ENCODE peak calls at places on chromosomes 2 and 18, in four cellular contexts. E is pancreas, W is fibroblast of lung, M is mesenchymal stem cell. Q is an unnamed sample.

GRCh38 chr2:230583593-230583992 is 129.0 kb upstream of the CAB39 start:
- DNase-seq in M (no peak), E (no peak), W (no peak), Q (no peak)

GRCh38 chr2:26144031-26144430 is 28.9 kb upstream of the GAREM2 start:
- DNase-seq in W (no peak), M (no peak), E (peak; percentile 17), Q (no peak)

GRCh38 chr2:172208881-172209325 is 106.2 kb upstream of the DLX2 start:
- DNase-seq in M (peak; percentile 59), E (no peak), W (peak; percentile 45), Q (no peak)

GRCh38 chr2:20481798-20482405 is 35.0 kb downstream of the RHOB start:
- DNase-seq in M (no peak), E (no peak), W (no peak), Q (no peak)

GRCh38 chr2:200705305-200705985 is 106.3 kb upstream of the BZW1 start:
- DNase-seq in W (peak; percentile 12), E (no peak), M (peak; percentile 45), Q (no peak)

GRCh38 chr18:37588289-37588688 is 22.7 kb upstream of the CELF4 start:
- DNase-seq in M (no peak), E (no peak), W (no peak), Q (no peak)

GRCh38 chr18:36442717-36443116 is 145.2 kb downstream of the FHOD3 start:
- DNase-seq in E (no peak), M (no peak), W (no peak), Q (no peak)

GRCh38 chr2:51919395-51919794 is 887.5 kb upstream of the NRXN1 start:
- DNase-seq in W (peak; percentile 52), M (no peak), E (no peak), Q (no peak)

GRCh38 chr2:137185378-137186078 is 420.2 kb downstream of the THSD7B start:
- DNase-seq in W (peak; percentile 61), M (no peak), E (no peak), Q (no peak)

GRCh38 chr2:145304501-145304900 is 784.6 kb upstream of the ZEB2 start:
- DNase-seq in E (no peak), M (no peak), W (no peak), Q (no peak)

GRCh38 chr2:241271641-241272297 is 43.7 kb downstream of the HDLBP start:
- DNase-seq in E (peak; percentile 89), W (peak; percentile 82), M (peak; percentile 84), Q (peak; percentile 29)

GRCh38 chr2:26772064-26773001 is 8.2 kb downstream of the SLC35F6 start:
- DNase-seq in E (peak; percentile 94), W (peak; percentile 24), M (peak; percentile 68), Q (no peak)

GRCh38 chr2:158580760-158581159 is 124.0 kb downstream of the PKP4 start:
- DNase-seq in W (no peak), M (no peak), E (no peak), Q (no peak)

GRCh38 chr18:59697236-59697932 is at the start of gene CCBE1:
- DNase-seq in M (peak; percentile 64), E (peak; percentile 31), W (peak; percentile 71), Q (no peak)

GRCh38 chr18:8854550-8854949 is 149.2 kb downstream of the MTCL1 start:
- DNase-seq in M (peak; percentile 48), E (no peak), W (no peak), Q (no peak)

GRCh38 chr2:17851731-17852585 is 26.5 kb upstream of the KCNS3 start:
- DNase-seq in M (peak; percentile 67), E (peak; percentile 17), W (peak; percentile 59), Q (no peak)

GRCh38 chr2:152513029-152513428 is 178.1 kb downstream of the FMNL2 start:
- DNase-seq in M (no peak), W (no peak), E (no peak), Q (no peak)

GRCh38 chr2:201460532-201460931 is 9.0 kb downstream of the STRADB start:
- DNase-seq in M (no peak), E (no peak), W (no peak), Q (no peak)

GRCh38 chr2:8537572-8538155 is 144.2 kb upstream of the ID2 start:
- DNase-seq in E (peak; percentile 9), M (no peak), W (no peak), Q (no peak)

GRCh38 chr2:176109955-176110345 is 2.9 kb downstream of the HOXD11 start:
- DNase-seq in W (no peak), M (no peak), E (no peak), Q (no peak)

GRCh38 chr2:21453728-21454127 is 330.0 kb downstream of the TDRD15 start:
- DNase-seq in W (no peak), M (peak; percentile 60), E (no peak), Q (no peak)

GRCh38 chr18:56402872-56403516 is 235.4 kb downstream of the TXNL1 start:
- DNase-seq in W (peak; percentile 91), M (peak; percentile 41), E (no peak), Q (no peak)

GRCh38 chr18:21257383-21257782 is 15.4 kb downstream of the GREB1L start:
- DNase-seq in W (peak; percentile 83), M (no peak), E (no peak), Q (no peak)

GRCh38 chr2:28413896-28414290 is 21.2 kb downstream of the FOSL2 start:
- DNase-seq in W (no peak), M (no peak), E (no peak), Q (no peak)

GRCh38 chr2:119225084-119225864 is 1.6 kb downstream of the STEAP3 start:
- DNase-seq in E (peak; percentile 68), M (no peak), W (no peak), Q (no peak)

GRCh38 chr2:162297925-162298552 is 20.4 kb downstream of the IFIH1 start:
- DNase-seq in E (peak; percentile 53), W (peak; percentile 60), M (peak; percentile 81), Q (peak; percentile 40)

GRCh38 chr2:2238726-2239269 is 92.3 kb downstream of the MYT1L start:
- DNase-seq in W (no peak), E (no peak), M (no peak), Q (no peak)

GRCh38 chr18:51621103-51621969 is 423.9 kb upstream of the MEX3C start:
- DNase-seq in M (peak; percentile 18), W (peak; percentile 39), E (peak; percentile 38), Q (no peak)

GRCh38 chr2:227222292-227222691 is 57.9 kb downstream of the COL4A3 start:
- DNase-seq in M (no peak), W (no peak), E (no peak), Q (no peak)

GRCh38 chr2:31347788-31348187 is 66.8 kb downstream of the XDH start:
- DNase-seq in E (no peak), M (no peak), W (peak; percentile 74), Q (no peak)

GRCh38 chr2:79131687-79132086 is 11.4 kb downstream of the REG1A start:
- DNase-seq in W (no peak), M (no peak), E (no peak), Q (no peak)

GRCh38 chr2:11904029-11904428 is 157.6 kb downstream of the LPIN1 start:
- DNase-seq in W (no peak), M (no peak), E (no peak), Q (no peak)

GRCh38 chr2:156779416-156780117 is 343.4 kb downstream of the GPD2 start:
- DNase-seq in E (no peak), M (no peak), W (no peak), Q (no peak)

DNA sequence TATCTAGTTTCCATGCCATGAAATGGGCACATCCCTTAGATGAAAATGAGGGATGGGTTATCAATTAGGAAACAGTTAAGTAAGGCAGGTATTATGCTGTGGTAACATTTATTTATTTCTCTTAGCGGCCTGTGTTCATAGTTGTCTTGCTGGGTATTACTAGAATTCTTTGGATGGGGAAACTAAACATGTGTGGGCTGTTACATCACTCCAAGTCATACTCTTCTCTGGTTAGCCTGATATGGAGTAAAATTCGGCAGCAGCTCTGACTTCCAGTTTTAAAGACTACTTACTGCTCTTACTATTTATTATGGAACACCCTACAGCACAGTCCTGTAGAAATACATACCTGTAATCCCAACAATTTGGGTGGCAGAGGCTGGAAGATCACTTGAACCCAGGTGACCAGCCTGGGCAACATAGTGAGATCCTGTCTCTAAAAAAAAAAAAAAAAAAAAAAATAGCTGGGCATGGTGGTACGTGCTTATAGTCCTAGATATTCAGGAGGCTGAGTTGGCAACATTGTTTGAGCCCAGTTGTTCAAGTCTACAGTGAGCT is 33.1 kb upstream of the RASGRP3 start:
- DNase-seq in M (peak; percentile 33), E (no peak), W (peak; percentile 59), Q (no peak)
- H3K27ac ChIP-seq in M (no peak overlapping the region), E (no peak overlapping the region), W (no peak overlapping the region), Q (no peak overlapping the region)

DNA sequence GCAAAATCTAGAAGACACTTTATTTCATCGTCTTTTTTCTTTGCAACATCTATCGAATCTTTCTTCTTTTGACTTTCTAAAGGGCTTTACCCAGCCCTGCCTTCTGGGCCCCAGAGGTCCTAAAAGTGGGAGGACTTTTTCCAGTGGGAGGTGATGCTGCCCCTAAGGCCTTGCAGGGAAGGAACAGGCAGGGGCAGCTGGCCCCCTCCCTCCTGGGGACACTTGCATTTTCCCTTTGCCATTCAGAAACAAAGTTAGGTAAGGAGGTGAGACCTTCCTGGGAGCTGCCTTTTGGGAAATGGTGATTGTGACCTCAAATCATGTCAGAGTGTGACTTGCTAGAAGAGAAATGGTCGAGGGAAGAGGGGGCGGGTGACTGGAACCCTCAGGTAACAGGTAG is 132.7 kb downstream of the GLI2 start:
- DNase-seq in M (no peak), W (no peak), E (no peak), Q (no peak)
- H3K9me3 ChIP-seq in M (no peaks in the 10 kb centered on the region), W (no peaks in the 10 kb centered on the region), E (no peaks in the 10 kb centered on the region), Q (no peaks in the 10 kb centered on the region)

GRCh38 chr2:234287650-234288049 is 209.2 kb downstream of the ARL4C start:
- DNase-seq in W (no peak), E (no peak), M (no peak), Q (no peak)

GRCh38 chr2:234289789-234290188 is 207.1 kb downstream of the ARL4C start:
- DNase-seq in E (no peak), M (peak; percentile 88), W (peak; percentile 86), Q (no peak)

GRCh38 chr2:234286118-234286598 is 210.7 kb downstream of the ARL4C start:
- DNase-seq in W (peak; percentile 92), E (no peak), M (no peak), Q (no peak)

GRCh38 chr2:234288974-234289455 is 207.9 kb downstream of the ARL4C start:
- DNase-seq in M (peak; percentile 54), E (peak; percentile 40), W (peak; percentile 44), Q (peak; percentile 73)

GRCh38 chr2:234286956-234287355 is 209.9 kb downstream of the ARL4C start:
- DNase-seq in W (peak; percentile 75), M (no peak), E (no peak), Q (no peak)
- H3K27ac ChIP-seq in W (no peak overlapping the region), M (peak overlapping the region; percentile 96), E (no peak overlapping the region), Q (no peak overlapping the region)

DNA sequence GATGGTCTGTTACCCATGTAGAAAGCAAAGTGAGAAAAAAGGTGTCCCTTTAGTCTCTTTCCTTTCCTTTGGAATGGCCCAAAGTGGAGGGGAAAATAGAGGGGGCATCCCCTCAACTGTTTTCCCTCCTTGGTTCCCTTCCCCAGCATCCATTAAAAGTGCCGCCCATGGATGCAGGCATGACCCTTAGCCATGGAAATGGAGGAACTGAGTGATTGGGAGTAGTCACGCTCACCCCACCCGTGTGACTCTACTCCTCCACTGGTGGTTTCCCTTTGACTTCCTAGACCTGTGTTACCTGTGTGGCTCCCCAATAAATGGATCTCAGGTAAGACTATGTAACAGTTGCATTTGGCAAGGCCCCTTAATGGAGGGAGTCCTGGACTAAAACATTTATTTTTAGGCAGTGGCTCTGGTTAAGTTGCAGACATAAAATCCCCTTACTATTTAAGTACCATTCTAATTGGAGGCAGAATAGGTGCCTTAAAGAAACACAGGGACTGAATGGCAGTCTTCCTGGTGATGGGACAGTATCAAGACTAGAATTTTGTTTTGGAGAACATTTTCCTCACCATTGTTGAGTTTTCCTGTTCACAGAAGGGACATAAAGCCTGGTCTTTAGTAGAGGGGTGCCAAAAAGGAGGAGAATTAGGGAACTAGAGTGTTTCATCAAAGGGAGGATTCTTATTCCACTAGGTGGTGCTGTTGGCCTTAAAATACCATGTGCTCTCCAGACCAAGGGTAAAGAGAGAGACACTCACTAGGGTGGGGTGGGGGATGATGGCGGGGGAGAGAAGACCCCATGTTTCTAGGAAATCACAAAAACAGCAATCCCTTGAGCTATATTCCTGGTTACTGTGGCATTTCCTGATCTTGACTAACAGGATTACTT is 25.7 kb upstream of the PLA2R1 start:
- DNase-seq in W (no peak), M (peak; percentile 20), E (no peak), Q (no peak)
- H3K9me3 ChIP-seq in W (no peaks in the 10 kb centered on the region), M (peaks cover 42% of the 10 kb centered on the region), E (no peaks in the 10 kb centered on the region), Q (peaks cover 59% of the 10 kb centered on the region)

Q was measured in CD4-positive, alpha-beta T cell.